ENCODE peak calls at places on chromosomes 7 and 10, in seven cellular contexts. P is ascending aorta, Q is HL-60, V is choroid plexus epithelial cell, K is A549, L is thoracic aorta, H is GM12865. W is an unnamed sample.

GRCh38 chr10:88474884-88475844 is 108.0 kb downstream of the RNLS start:
- DNase-seq in P (no peak), Q (no peak), V (no peak), K (no peak), L (no peak), H (no peak), W (no peak)

GRCh38 chr7:5417106-5418071 is 6.2 kb downstream of the TNRC18 start:
- DNase-seq in P (no peak), Q (no peak), V (peak), K (no peak), L (no peak), H (no peak), W (peak)

GRCh38 chr7:37590824-37591223 is 92.7 kb upstream of the GPR141 start:
- DNase-seq in P (no peak), Q (no peak), V (no peak), K (no peak), L (no peak), H (no peak), W (no peak)

GRCh38 chr7:117974891-117975290 is 101.7 kb upstream of the CTTNBP2 start:
- DNase-seq in P (no peak), Q (no peak), V (no peak), K (no peak), L (no peak), H (no peak), W (no peak)

GRCh38 chr7:43650457-43651052 is 67.6 kb downstream of the STK17A start:
- DNase-seq in P (no peak), Q (no peak), V (peak), K (no peak), L (no peak), H (peak), W (peak)

GRCh38 chr7:118169146-118169545 is 14.8 kb upstream of the LSM8 start:
- DNase-seq in P (no peak), Q (no peak), V (peak), K (no peak), L (no peak), H (no peak), W (peak)

GRCh38 chr7:134766779-134767566 is 12.5 kb upstream of the CALD1 start:
- DNase-seq in P (no peak), Q (no peak), V (peak), K (no peak), L (no peak), H (peak), W (peak)

GRCh38 chr7:29858080-29858951 is 52.0 kb downstream of the WIPF3 start:
- DNase-seq in P (no peak), Q (no peak), V (no peak), K (no peak), L (no peak), H (no peak), W (no peak)

GRCh38 chr10:111532139-111532538 is 455.3 kb downstream of the ADRA2A start:
- DNase-seq in P (no peak), Q (no peak), V (no peak), K (no peak), L (no peak), H (no peak), W (no peak)

GRCh38 chr10:127922675-127923366 is 15.9 kb downstream of the PTPRE start:
- DNase-seq in P (peak), Q (no peak), V (peak), K (peak), L (peak), H (no peak), W (peak)

GRCh38 chr7:46179211-46179610 is 258.1 kb upstream of the IGFBP3 start:
- DNase-seq in P (no peak), Q (no peak), V (no peak), K (no peak), L (no peak), H (no peak), W (no peak)

GRCh38 chr7:28755255-28755654 is 202.9 kb downstream of the TRIL start:
- DNase-seq in P (no peak), Q (no peak), V (no peak), K (no peak), L (no peak), H (no peak), W (peak)

DNA sequence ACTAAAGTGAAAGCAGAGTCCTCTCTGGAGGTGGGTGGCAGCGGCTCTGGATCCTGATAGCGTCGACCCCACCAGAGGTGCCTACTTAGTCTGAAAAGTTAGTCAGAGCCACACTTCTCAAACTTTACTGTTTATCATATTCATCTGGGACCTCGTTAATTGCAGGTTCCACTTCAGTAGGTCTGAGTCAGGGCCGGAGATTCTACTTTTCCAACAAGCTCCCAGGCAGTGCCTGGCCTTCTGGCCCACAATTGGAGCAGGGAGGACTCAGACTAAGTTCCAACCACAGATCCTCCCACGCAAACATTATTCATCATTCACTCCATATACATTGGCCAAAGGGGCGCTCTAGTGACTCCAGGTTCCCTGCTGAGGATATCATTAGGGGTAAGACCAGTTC is 78.1 kb downstream of the VSTM4 start:
- DNase-seq in P (no peak), Q (no peak), V (peak), K (no peak), L (no peak), H (no peak), W (no peak)
- TF ChIP-seq CTCF in P (no peak), Q (no peak), V (no peak), K (no peak), L (no peak), H (no peak), W (no peak)

GRCh38 chr7:79741684-79742083 is 288.2 kb upstream of the MAGI2 start:
- DNase-seq in P (no peak), Q (no peak), V (peak), K (no peak), L (no peak), H (no peak), W (peak)
- TF ChIP-seq CTCF in P (no peak), Q (no peak), V (peak), K (peak), L (no peak), H (no peak), W (peak)

GRCh38 chr7:18877874-18878273 is 239.6 kb downstream of the TWIST1 start:
- DNase-seq in P (no peak), Q (no peak), V (no peak), K (no peak), L (no peak), H (no peak), W (no peak)

GRCh38 chr7:18874875-18875274 is 242.6 kb downstream of the TWIST1 start:
- DNase-seq in P (no peak), Q (no peak), V (peak), K (no peak), L (no peak), H (no peak), W (peak)

GRCh38 chr7:18872344-18872743 is 245.1 kb downstream of the TWIST1 start:
- DNase-seq in P (no peak), Q (no peak), V (no peak), K (no peak), L (no peak), H (no peak), W (no peak)

GRCh38 chr7:18873674-18874341 is 243.6 kb downstream of the TWIST1 start:
- DNase-seq in P (no peak), Q (no peak), V (peak), K (no peak), L (no peak), H (no peak), W (peak)
- TF ChIP-seq CTCF in P (peak), Q (no peak), V (peak), K (no peak), L (no peak), H (peak), W (peak)

GRCh38 chr7:93890041-93890463 is 501 bp downstream of the TFPI2 start:
- DNase-seq in P (no peak), Q (no peak), V (peak), K (peak), L (no peak), H (peak), W (peak)
- TF ChIP-seq CTCF in P (no peak), Q (no peak), V (peak), K (no peak), L (no peak), H (no peak), W (peak)

GRCh38 chr10:62471718-62472117 is 97.5 kb downstream of the ZNF365 start:
- DNase-seq in P (no peak), Q (no peak), V (no peak), K (no peak), L (no peak), H (no peak), W (no peak)
- TF ChIP-seq CTCF in P (no peak), Q (no peak), V (no peak), K (no peak), L (no peak), H (no peak), W (no peak)

GRCh38 chr10:109887272-109887671 is 36.0 kb downstream of the XPNPEP1 start:
- DNase-seq in P (no peak), Q (no peak), V (peak), K (no peak), L (no peak), H (no peak), W (no peak)

GRCh38 chr10:109891105-109891504 is 32.2 kb downstream of the XPNPEP1 start:
- DNase-seq in P (no peak), Q (no peak), V (no peak), K (no peak), L (no peak), H (no peak), W (peak)

GRCh38 chr10:109892087-109892486 is 31.2 kb downstream of the XPNPEP1 start:
- DNase-seq in P (no peak), Q (no peak), V (no peak), K (no peak), L (no peak), H (no peak), W (peak)

GRCh38 chr10:109887776-109888175 is 35.5 kb downstream of the XPNPEP1 start:
- DNase-seq in P (no peak), Q (no peak), V (no peak), K (no peak), L (no peak), H (no peak), W (no peak)

GRCh38 chr10:109889867-109890266 is 33.4 kb downstream of the XPNPEP1 start:
- DNase-seq in P (no peak), Q (no peak), V (peak), K (no peak), L (no peak), H (no peak), W (peak)
- TF ChIP-seq CTCF in P (no peak), Q (no peak), V (peak), K (no peak), L (no peak), H (no peak), W (peak)